ENCODE peak calls at places on chromosomes 16 and 17, in nine cellular contexts. J is EL; S is T-helper 9 cell; C is ovary; I is activated CD4-positive, alpha-beta T cell treated with anti-CD3 and anti-CD28 coated beads, Interleukin-2, amount 50 U/mL, for 1 hour; A is RPMI7951; W is upper lobe of left lung; L is fibroblast of gingiva; Z is bronchial epithelial cell. M is an unnamed sample.

GRCh38 chr16:12067714-12068401 is 91.3 kb downstream of the SNX29 start:
- DNase-seq in J (peak; percentile 68), C (peak; percentile 35), W (peak; percentile 57), S (no peak), L (peak; percentile 74), I (no peak), A (peak; percentile 71), Z (peak; percentile 72), M (peak; percentile 58)

GRCh38 chr17:8100149-8100548 is 12.6 kb upstream of the ALOX12B start:
- DNase-seq in S (no peak), A (no peak), Z (no peak), W (no peak), I (no peak), J (no peak), L (no peak), C (no peak), M (no peak)

GRCh38 chr16:68885321-68885720 is 42.0 kb downstream of the TANGO6 start:
- DNase-seq in A (no peak), C (no peak), L (no peak), W (no peak), Z (no peak), I (no peak), S (no peak), J (no peak), M (no peak)

GRCh38 chr17:49935526-49936210 is 33.3 kb upstream of the DLX4 start:
- DNase-seq in I (no peak), C (no peak), S (no peak), W (no peak), L (no peak), J (no peak), Z (no peak), A (no peak), M (peak; percentile 83)

GRCh38 chr16:61791465-61791864 is 244.8 kb downstream of the CDH8 start:
- DNase-seq in C (no peak), A (no peak), L (no peak), I (no peak), J (peak; percentile 68), S (no peak), Z (no peak), W (no peak), M (no peak)

GRCh38 chr17:69539274-69539673 is 124.8 kb downstream of the MAP2K6 start:
- DNase-seq in L (no peak), Z (no peak), A (peak; percentile 61), S (no peak), C (no peak), W (no peak), J (no peak), I (no peak), M (no peak)

GRCh38 chr16:13148836-13149235 is 247.4 kb downstream of the SHISA9 start:
- DNase-seq in C (no peak), S (no peak), Z (no peak), W (no peak), I (no peak), J (no peak), L (no peak), A (no peak), M (no peak)

GRCh38 chr17:44223574-44224046 is 4.1 kb upstream of the UBTF start:
- DNase-seq in L (peak; percentile 92), S (no peak), J (peak; percentile 83), C (no peak), I (no peak), W (no peak), Z (peak; percentile 28), A (peak; percentile 60), M (no peak)

GRCh38 chr17:73929860-73930430 is 273.5 kb upstream of the RPL38 start:
- DNase-seq in L (no peak), I (no peak), C (no peak), J (no peak), W (no peak), A (no peak), S (no peak), Z (no peak), M (no peak)

GRCh38 chr16:84790291-84790690 is 29.5 kb upstream of the CRISPLD2 start:
- DNase-seq in L (no peak), W (no peak), Z (no peak), I (no peak), J (no peak), S (no peak), A (no peak), C (peak; percentile 10), M (no peak)

GRCh38 chr17:60169921-60170817 is 20.4 kb downstream of the CA4 start:
- DNase-seq in Z (peak; percentile 58), A (no peak), J (peak; percentile 60), L (peak; percentile 72), W (no peak), I (no peak), S (no peak), C (no peak), M (no peak)

GRCh38 chr16:66058181-66058580 is 308.3 kb upstream of the CDH5 start:
- DNase-seq in Z (no peak), W (no peak), J (peak; percentile 37), C (no peak), A (peak; percentile 89), L (peak; percentile 83), S (no peak), I (no peak), M (no peak)

GRCh38 chr16:31475949-31476304 is 4.0 kb downstream of the TGFB1I1 start:
- DNase-seq in W (peak; percentile 64), J (no peak), I (no peak), L (no peak), Z (no peak), A (no peak), S (no peak), C (no peak), M (no peak)

GRCh38 chr16:50509521-50510341 is 38.5 kb upstream of the NKD1 start:
- DNase-seq in A (peak; percentile 28), Z (peak; percentile 18), S (peak; percentile 27), W (no peak), I (peak; percentile 26), L (no peak), J (peak; percentile 31), C (no peak), M (no peak)

GRCh38 chr16:86018487-86018886 is 119.5 kb downstream of the IRF8 start:
- DNase-seq in Z (no peak), C (no peak), I (no peak), W (peak; percentile 46), J (no peak), A (peak; percentile 45), S (no peak), L (no peak), M (no peak)

GRCh38 chr17:49260011-49260921 is 29.7 kb upstream of the PHOSPHO1 start:
- DNase-seq in Z (peak; percentile 85), A (peak; percentile 81), C (peak; percentile 50), J (peak; percentile 89), W (peak; percentile 78), I (peak; percentile 37), L (peak; percentile 80), S (peak; percentile 34), M (no peak)

GRCh38 chr16:30084816-30085159 is 6.9 kb downstream of the TBX6 start:
- DNase-seq in S (no peak), I (no peak), C (no peak), W (no peak), A (no peak), L (no peak), J (no peak), Z (no peak), M (no peak)

GRCh38 chr17:81371910-81372760 is 23.1 kb upstream of the BAHCC1 start:
- DNase-seq in W (peak; percentile 58), I (no peak), C (no peak), A (no peak), J (peak; percentile 74), S (no peak), L (peak; percentile 46), Z (no peak), M (no peak)

GRCh38 chr17:66904760-66905637 is 59.5 kb upstream of the CACNG4 start:
- DNase-seq in I (no peak), L (no peak), C (peak; percentile 76), W (no peak), Z (peak; percentile 88), A (peak; percentile 21), S (no peak), J (peak; percentile 63), M (no peak)

GRCh38 chr17:78896091-78896833 is 6.7 kb downstream of the CEP295NL start:
- DNase-seq in Z (no peak), S (no peak), J (no peak), L (no peak), W (no peak), C (peak; percentile 55), A (no peak), I (no peak), M (no peak)

GRCh38 chr17:65588194-65588808 is 26.9 kb upstream of the AXIN2 start:
- DNase-seq in I (no peak), J (no peak), A (no peak), L (no peak), Z (peak; percentile 15), C (no peak), W (peak; percentile 64), S (no peak), M (no peak)

GRCh38 chr17:20234266-20234665 is 225.1 kb downstream of the SPECC1 start:
- DNase-seq in C (no peak), I (peak; percentile 19), J (no peak), S (no peak), Z (no peak), A (no peak), W (no peak), L (no peak), M (no peak)

M was measured in D721Med.